ENCODE peak calls at places on chromosome 7, in six cellular contexts. X is GM23248, C is right atrium auricular region, K is MM.1S, M is K562, D is H9. T is an unnamed sample.

GRCh38 chr7:48295572-48295971 is 124.3 kb downstream of the ABCA13 start:
- DNase-seq in D (no peak), K (no peak), C (no peak), M (no peak), X (peak; percentile 25), T (no peak)

GRCh38 chr7:22066484-22066883 is 120.8 kb upstream of the CDCA7L start:
- DNase-seq in C (no peak), M (no peak), D (peak; percentile 47), X (no peak), K (no peak), T (no peak)

GRCh38 chr7:2281556-2281955 is 32.7 kb downstream of the SNX8 start:
- DNase-seq in K (no peak), M (no peak), X (peak; percentile 64), D (no peak), C (no peak), T (no peak)

GRCh38 chr7:151808296-151809155 is 68.4 kb downstream of the PRKAG2 start:
- DNase-seq in D (no peak), M (no peak), C (no peak), X (peak; percentile 61), K (no peak), T (no peak)

GRCh38 chr7:37208528-37208927 is 240.1 kb downstream of the ELMO1 start:
- DNase-seq in D (peak; percentile 44), M (peak; percentile 38), K (peak; percentile 81), C (peak; percentile 85), X (peak; percentile 33), T (no peak)

GRCh38 chr7:36287371-36288241 is 102.1 kb upstream of the ANLN start:
- DNase-seq in X (peak; percentile 37), C (no peak), M (no peak), K (peak; percentile 41), D (no peak), T (no peak)

GRCh38 chr7:142927085-142927745 is 6.3 kb downstream of the TRPV5 start:
- DNase-seq in X (no peak), C (peak; percentile 58), D (no peak), K (no peak), M (no peak), T (no peak)

GRCh38 chr7:76060842-76061241 is 12.9 kb downstream of the MDH2 start:
- DNase-seq in K (no peak), C (peak; percentile 79), M (peak; percentile 8), D (no peak), X (no peak), T (no peak)

GRCh38 chr7:74289660-74290589 is 718 bp downstream of the CLIP2 start:
- DNase-seq in C (no peak), D (no peak), K (no peak), M (no peak), X (peak; percentile 84), T (no peak)

GRCh38 chr7:13991791-13992620 is 2.5 kb upstream of the ETV1 start:
- DNase-seq in D (no peak), C (no peak), X (no peak), K (no peak), M (peak; percentile 22), T (no peak)

GRCh38 chr7:112083776-112084175 is 122.4 kb downstream of the DOCK4 start:
- DNase-seq in X (no peak), C (no peak), K (no peak), M (no peak), D (no peak), T (no peak)

GRCh38 chr7:150941983-150942590 is 36.0 kb downstream of the KCNH2 start:
- DNase-seq in X (no peak), C (no peak), M (no peak), K (peak; percentile 97), D (peak; percentile 73), T (no peak)

GRCh38 chr7:18352339-18353255 is 143.0 kb upstream of the HDAC9 start:
- DNase-seq in K (peak; percentile 65), C (no peak), D (peak; percentile 43), X (peak; percentile 83), M (peak; percentile 32), T (peak; percentile 26)

GRCh38 chr7:2478387-2478760 is 2.2 kb upstream of the GRIFIN start:
- DNase-seq in K (no peak), X (peak; percentile 89), M (no peak), D (peak; percentile 24), C (peak; percentile 85), T (no peak)

GRCh38 chr7:102728-103127 is 89.6 kb upstream of the FAM20C start:
- DNase-seq in D (no peak), X (peak; percentile 39), C (no peak), M (no peak), K (no peak), T (no peak)

GRCh38 chr7:110841840-110842579 is 248.9 kb upstream of the LRRN3 start:
- DNase-seq in K (no peak), M (no peak), X (no peak), C (no peak), D (no peak), T (no peak)

GRCh38 chr7:47336178-47337020 is 245.5 kb downstream of the TNS3 start:
- DNase-seq in X (peak; percentile 96), D (no peak), K (no peak), C (peak; percentile 80), M (no peak), T (peak; percentile 89)

GRCh38 chr7:52254396-52255025 is 780.9 kb upstream of the POM121L12 start:
- DNase-seq in M (no peak), C (no peak), D (no peak), X (no peak), K (no peak), T (no peak)

GRCh38 chr7:18405731-18406130 is 89.8 kb upstream of the HDAC9 start:
- DNase-seq in M (no peak), C (no peak), K (no peak), X (no peak), D (no peak), T (no peak)

GRCh38 chr7:2523461-2523905 is 3.9 kb downstream of the LFNG start:
- DNase-seq in C (no peak), K (no peak), D (peak; percentile 79), M (no peak), X (no peak), T (peak; percentile 49)

GRCh38 chr7:47576031-47576908 is 5.6 kb downstream of the TNS3 start:
- DNase-seq in D (no peak), M (no peak), X (peak; percentile 13), C (peak; percentile 83), K (no peak), T (no peak)

GRCh38 chr7:41733063-41733398 is 30.1 kb upstream of the INHBA start:
- DNase-seq in K (no peak), M (no peak), X (peak; percentile 37), D (no peak), C (no peak), T (no peak)

GRCh38 chr7:95609277-95609971 is 13.1 kb upstream of the PDK4 start:
- DNase-seq in D (no peak), M (no peak), X (peak; percentile 65), C (no peak), K (no peak), T (no peak)

GRCh38 chr7:36391436-36392198 is 2.0 kb downstream of the ANLN start:
- DNase-seq in M (peak; percentile 26), K (peak; percentile 31), D (no peak), C (no peak), X (no peak), T (no peak)

GRCh38 chr7:48175019-48175418 is 3.8 kb downstream of the ABCA13 start:
- DNase-seq in D (no peak), C (no peak), X (no peak), K (no peak), M (no peak), T (no peak)

GRCh38 chr7:108294595-108294994 is 161.6 kb downstream of the NRCAM start:
- DNase-seq in X (peak; percentile 9), K (no peak), D (no peak), C (no peak), M (no peak), T (no peak)

GRCh38 chr7:99860281-99861127 is 16.3 kb downstream of the OR2AE1 start:
- DNase-seq in D (no peak), C (peak; percentile 62), K (no peak), X (peak; percentile 75), M (no peak), T (no peak)

GRCh38 chr7:590731-591551 is 71.3 kb upstream of the PDGFA start:
- DNase-seq in K (no peak), C (no peak), D (no peak), M (no peak), X (no peak), T (no peak)

GRCh38 chr7:79719216-79719615 is 265.7 kb upstream of the MAGI2 start:
- DNase-seq in C (no peak), M (no peak), K (no peak), D (no peak), X (no peak), T (no peak)

GRCh38 chr7:945556-946255 is 8.8 kb downstream of the ADAP1 start:
- DNase-seq in K (no peak), M (no peak), C (no peak), D (peak; percentile 97), X (no peak), T (peak; percentile 84)

GRCh38 chr7:66731986-66732385 is 8.5 kb upstream of the RABGEF1 start:
- DNase-seq in D (no peak), X (no peak), C (no peak), M (no peak), K (no peak), T (no peak)

GRCh38 chr7:9407816-9408215 is 974.4 kb downstream of the NXPH1 start:
- DNase-seq in M (no peak), D (no peak), C (no peak), K (no peak), X (no peak), T (no peak)
- H3K27ac ChIP-seq in M (no peak overlapping the region), D (no peak overlapping the region), C (no peak overlapping the region), K (no peak overlapping the region), X (no peak overlapping the region), T (no peak overlapping the region)

GRCh38 chr7:128453836-128454804 is 1.6 kb upstream of the HILPDA start:
- DNase-seq in D (peak; percentile 92), X (peak; percentile 84), K (no peak), C (peak; percentile 93), M (no peak), T (no peak)
- H3K27ac ChIP-seq in D (no peak overlapping the region), X (peak overlapping the region; percentile 97), K (no peak overlapping the region), C (peak overlapping the region; percentile 97), M (no peak overlapping the region), T (no peak overlapping the region)

DNA sequence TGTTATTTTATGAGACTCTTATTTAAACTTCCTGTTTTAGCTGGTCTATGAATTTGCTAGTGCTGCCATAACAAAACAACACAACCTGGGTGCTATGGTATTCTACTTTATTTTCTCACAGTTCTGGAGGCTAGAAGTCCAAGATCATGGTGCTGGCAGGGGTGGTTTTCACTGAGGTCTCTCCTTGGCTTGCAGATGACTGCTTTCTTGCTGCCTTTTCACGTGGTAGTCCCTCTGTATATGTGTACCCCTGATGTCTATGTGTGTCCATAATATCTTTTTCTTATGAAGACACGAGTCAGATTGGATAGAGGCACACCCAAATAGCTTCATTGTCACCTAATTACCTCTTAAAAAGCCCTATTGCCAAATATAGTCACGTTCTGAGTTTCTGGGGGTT is 270.5 kb downstream of the BMPER start:
- DNase-seq in C (no peak), D (no peak), M (no peak), K (no peak), X (no peak), T (no peak)
- H3K27ac ChIP-seq in C (no peak overlapping the region), D (no peak overlapping the region), M (no peak overlapping the region), K (no peak overlapping the region), X (no peak overlapping the region), T (no peak overlapping the region)

DNA sequence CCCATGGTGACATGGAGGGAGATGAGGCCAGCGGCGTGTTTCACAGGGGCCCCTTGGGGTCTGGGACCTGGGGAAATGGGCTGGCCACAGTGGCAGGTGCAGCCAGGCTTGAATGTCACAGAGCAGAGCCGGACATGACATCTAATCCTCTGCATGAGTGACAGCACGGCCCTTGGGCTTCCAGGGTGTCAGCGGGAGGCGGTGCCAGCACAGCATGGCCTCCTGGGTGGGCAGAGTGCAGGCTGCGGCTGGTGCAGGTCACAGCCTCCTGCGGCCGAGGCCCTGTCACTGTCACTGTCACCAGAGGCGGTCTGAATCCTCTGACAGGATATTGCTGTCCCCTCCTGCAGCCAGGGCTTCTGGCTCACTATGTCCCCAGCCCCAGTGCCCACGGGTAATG is 18.2 kb downstream of the BHLHA15 start:
- DNase-seq in C (no peak), M (no peak), D (no peak), X (no peak), K (no peak), T (no peak)
- H3K27ac ChIP-seq in C (no peak overlapping the region), M (no peak overlapping the region), D (no peak overlapping the region), X (no peak overlapping the region), K (no peak overlapping the region), T (no peak overlapping the region)